ENCODE peak calls at places on chromosomes 12 and 14, in ten cellular contexts. Z, V, F, Q, J, A, P, N, H and Y are unnamed samples.

GRCh38 chr12:31033146-31033545 is 40.5 kb upstream of the DDX11 start:
- DNase-seq in F (no peak), Z (no peak), H (no peak), J (no peak), N (no peak), Q (no peak), P (no peak), V (no peak), A (no peak), Y (no peak)

GRCh38 chr14:57699947-57700346 is 165.9 kb downstream of the SLC35F4 start:
- DNase-seq in A (no peak), J (no peak), Z (no peak), V (no peak), F (no peak), N (no peak), Q (no peak), P (no peak), H (no peak), Y (no peak)

GRCh38 chr14:93981874-93982683 is 5.7 kb upstream of the ASB2 start:
- DNase-seq in Z (no peak), H (no peak), J (no peak), F (no peak), N (peak), Q (no peak), V (no peak), P (no peak), A (no peak), Y (no peak)

GRCh38 chr12:68403296-68403695 is 71.1 kb upstream of the MDM1 start:
- DNase-seq in A (no peak), F (no peak), P (no peak), N (no peak), V (no peak), H (no peak), Q (no peak), Z (no peak), J (no peak), Y (no peak)

GRCh38 chr14:68359862-68360552 is 432.9 kb downstream of the ZFP36L1 start:
- DNase-seq in V (peak), H (no peak), N (no peak), F (no peak), P (peak), Z (no peak), Q (no peak), A (peak), J (no peak), Y (peak)

GRCh38 chr12:132078190-132078589 is 65.9 kb downstream of the DDX51 start:
- DNase-seq in H (no peak), P (peak), J (no peak), A (no peak), V (no peak), Q (no peak), F (no peak), N (no peak), Z (peak), Y (peak)

GRCh38 chr12:113601656-113602263 is 130.1 kb upstream of the LHX5 start:
- DNase-seq in Z (no peak), F (peak), P (no peak), V (no peak), N (peak), J (peak), H (peak), Q (no peak), A (peak), Y (no peak)

GRCh38 chr14:67727361-67727760 is 25.7 kb downstream of the RDH12 start:
- DNase-seq in Q (no peak), H (no peak), J (no peak), F (no peak), P (no peak), V (no peak), N (no peak), A (no peak), Z (no peak), Y (no peak)

GRCh38 chr14:88079624-88080023 is 74.7 kb downstream of the GPR65 start:
- DNase-seq in H (no peak), F (no peak), J (no peak), Z (no peak), V (no peak), A (no peak), Q (no peak), N (no peak), P (no peak), Y (no peak)

GRCh38 chr12:24252580-24252979 is 303.1 kb upstream of the SOX5 start:
- DNase-seq in H (no peak), N (no peak), Q (no peak), F (peak), Z (no peak), A (peak), V (no peak), P (no peak), J (no peak), Y (no peak)

GRCh38 chr12:27751386-27752047 is 28.5 kb upstream of the KLHL42 start:
- DNase-seq in A (peak), P (no peak), V (peak), Q (no peak), H (peak), Z (no peak), N (peak), J (no peak), F (no peak), Y (no peak)

GRCh38 chr12:106480259-106480658 is 102.5 kb upstream of the RFX4 start:
- DNase-seq in N (no peak), Z (no peak), Q (no peak), F (no peak), A (peak), H (no peak), P (no peak), J (no peak), V (no peak), Y (no peak)

DNA sequence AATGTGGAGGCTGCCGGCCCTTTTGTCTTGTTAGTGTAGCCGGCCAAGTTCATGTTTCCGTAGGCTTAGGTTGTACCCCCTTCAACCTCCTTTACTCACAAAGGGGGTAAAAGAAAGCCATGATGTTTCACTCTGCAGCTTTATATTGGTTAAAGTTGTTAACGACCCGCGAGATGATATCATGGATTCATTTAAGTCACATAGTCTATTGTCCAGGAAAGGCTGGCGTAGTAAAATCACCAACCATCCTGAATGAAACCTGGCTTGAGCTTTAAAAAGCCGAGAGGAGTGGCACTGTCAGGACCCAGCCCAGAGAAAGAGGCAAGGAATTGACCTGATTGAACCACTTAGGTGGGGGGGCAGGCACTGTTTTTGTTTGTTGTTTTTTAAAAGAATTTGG is 1.3 kb downstream of the UNG start:
- DNase-seq in V (no peak), N (peak), J (no peak), P (peak), Z (no peak), F (no peak), H (no peak), Q (no peak), A (no peak), Y (peak)
- H2AFZ ChIP-seq in V (no peak), N (peak), J (peak), P (peak), Z (peak), F (peak), H (no peak), Q (no peak), A (peak), Y (peak)

GRCh38 chr14:69615471-69616407 is 4.3 kb downstream of the SUSD6 start:
- DNase-seq in N (no peak), Q (peak), F (no peak), P (peak), V (no peak), A (no peak), Z (peak), H (peak), J (no peak), Y (peak)

GRCh38 chr14:69617796-69618195 is 6.4 kb downstream of the SUSD6 start:
- DNase-seq in Z (no peak), F (no peak), A (no peak), H (peak), V (no peak), N (no peak), Q (no peak), J (no peak), P (no peak), Y (no peak)

GRCh38 chr14:69619007-69619406 is 7.6 kb downstream of the SUSD6 start:
- DNase-seq in A (no peak), Q (no peak), Z (no peak), H (no peak), J (no peak), V (no peak), F (no peak), N (no peak), P (peak), Y (peak)

GRCh38 chr14:69614592-69614991 is 3.2 kb downstream of the SUSD6 start:
- DNase-seq in H (peak), P (no peak), F (no peak), A (no peak), N (no peak), Z (no peak), J (no peak), V (no peak), Q (no peak), Y (no peak)

GRCh38 chr14:69616408-69616773 is 5.0 kb downstream of the SUSD6 start:
- DNase-seq in P (no peak), H (no peak), V (no peak), F (no peak), Q (no peak), Z (no peak), A (no peak), J (no peak), N (no peak), Y (no peak)
- H3K4me3 ChIP-seq in P (no peak), H (peak), V (no peak), F (no peak), Q (no peak), Z (no peak), A (peak), J (no peak), N (no peak), Y (no peak)

GRCh38 chr12:673849-674248 is 10.6 kb upstream of the NINJ2 start:
- DNase-seq in V (no peak), Z (no peak), A (no peak), F (no peak), J (no peak), Q (no peak), H (no peak), N (no peak), P (no peak), Y (no peak)

GRCh38 chr12:678747-679712 is 15.8 kb upstream of the NINJ2 start:
- DNase-seq in A (no peak), F (no peak), Z (no peak), Q (no peak), J (no peak), N (no peak), P (no peak), V (no peak), H (no peak), Y (no peak)

GRCh38 chr12:675562-675961 is 12.3 kb upstream of the NINJ2 start:
- DNase-seq in A (no peak), F (no peak), J (no peak), H (no peak), V (no peak), N (no peak), P (no peak), Z (no peak), Q (no peak), Y (no peak)

DNA sequence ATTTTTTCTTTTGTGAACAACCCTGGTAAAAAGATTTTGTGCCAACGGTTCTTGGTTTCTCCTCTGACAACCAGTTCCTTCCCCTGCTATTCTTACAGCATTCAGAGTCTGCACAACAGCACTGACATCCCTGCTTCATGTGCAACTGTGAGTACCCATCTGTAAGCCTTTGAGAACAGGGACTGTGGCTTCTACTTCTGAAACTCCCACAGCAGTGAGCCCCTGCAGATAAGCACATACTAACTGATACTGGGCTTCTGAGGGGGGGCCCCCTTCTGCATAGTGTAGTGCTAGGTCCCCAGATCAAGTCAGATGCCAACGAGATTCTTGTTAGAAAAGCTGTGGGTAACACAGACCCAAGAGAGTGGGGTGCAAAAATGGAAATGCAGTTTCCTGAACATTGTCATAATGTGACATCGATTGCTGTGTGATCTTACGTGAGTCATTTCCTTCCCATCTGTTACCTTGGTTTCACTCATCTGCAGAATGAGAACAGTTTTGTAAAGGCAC is 11.1 kb upstream of the NINJ2 start:
- DNase-seq in J (no peak), A (no peak), H (peak), Q (no peak), N (no peak), V (no peak), F (no peak), Z (peak), P (no peak), Y (no peak)
- H2AFZ ChIP-seq in J (no peak), A (no peak), H (peak), Q (no peak), N (no peak), V (no peak), F (peak), Z (no peak), P (no peak), Y (no peak)

DNA sequence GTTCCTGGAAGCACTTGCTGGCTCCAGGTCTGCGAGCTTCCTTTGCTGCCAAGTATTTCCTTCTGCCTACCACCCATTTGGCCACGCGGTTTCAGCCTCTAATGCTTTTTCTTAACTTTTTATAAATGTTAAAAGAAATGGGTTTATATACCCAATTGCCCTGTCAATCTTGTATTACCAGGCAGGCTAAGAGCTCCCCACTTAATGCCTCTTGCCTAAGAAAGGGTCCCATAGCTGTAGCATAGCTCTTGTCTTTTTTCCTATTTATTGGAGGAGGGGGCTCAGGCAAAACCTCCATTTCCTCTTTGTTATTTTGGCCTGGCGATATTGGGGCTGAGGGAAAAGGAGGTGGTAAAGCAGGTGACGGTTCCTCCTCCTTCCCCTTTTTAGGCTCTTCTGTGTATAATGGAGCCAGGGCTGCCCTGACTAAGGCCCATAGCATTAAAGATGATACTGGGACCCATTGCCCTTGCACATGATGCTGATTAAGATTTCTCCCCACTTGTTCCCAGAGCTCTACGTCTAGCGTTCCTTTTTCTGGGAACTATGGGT is 21.6 kb upstream of the BLTP3B start:
- DNase-seq in Q (no peak), Z (no peak), V (no peak), A (no peak), P (no peak), H (no peak), J (no peak), F (no peak), N (no peak), Y (no peak)
- H3K4me3 ChIP-seq in Q (peak), Z (no peak), V (peak), A (no peak), P (peak), H (no peak), J (no peak), F (peak), N (no peak), Y (no peak)

GRCh38 chr14:52044791-52045522 is 23.9 kb downstream of the NID2 start:
- DNase-seq in J (no peak), H (no peak), V (no peak), N (no peak), A (no peak), Z (peak), P (peak), F (no peak), Q (peak), Y (peak)
- H2AFZ ChIP-seq in J (no peak), H (no peak), V (no peak), N (no peak), A (no peak), Z (no peak), P (no peak), F (no peak), Q (no peak), Y (no peak)

GRCh38 chr12:124401563-124402180 is 106.8 kb downstream of the RFLNA start:
- DNase-seq in J (no peak), H (no peak), Z (no peak), Q (no peak), A (no peak), F (no peak), P (no peak), V (no peak), N (peak), Y (no peak)
- H3K4me3 ChIP-seq in J (no peak), H (no peak), Z (no peak), Q (no peak), A (no peak), F (no peak), P (no peak), V (no peak), N (no peak), Y (no peak)

DNA sequence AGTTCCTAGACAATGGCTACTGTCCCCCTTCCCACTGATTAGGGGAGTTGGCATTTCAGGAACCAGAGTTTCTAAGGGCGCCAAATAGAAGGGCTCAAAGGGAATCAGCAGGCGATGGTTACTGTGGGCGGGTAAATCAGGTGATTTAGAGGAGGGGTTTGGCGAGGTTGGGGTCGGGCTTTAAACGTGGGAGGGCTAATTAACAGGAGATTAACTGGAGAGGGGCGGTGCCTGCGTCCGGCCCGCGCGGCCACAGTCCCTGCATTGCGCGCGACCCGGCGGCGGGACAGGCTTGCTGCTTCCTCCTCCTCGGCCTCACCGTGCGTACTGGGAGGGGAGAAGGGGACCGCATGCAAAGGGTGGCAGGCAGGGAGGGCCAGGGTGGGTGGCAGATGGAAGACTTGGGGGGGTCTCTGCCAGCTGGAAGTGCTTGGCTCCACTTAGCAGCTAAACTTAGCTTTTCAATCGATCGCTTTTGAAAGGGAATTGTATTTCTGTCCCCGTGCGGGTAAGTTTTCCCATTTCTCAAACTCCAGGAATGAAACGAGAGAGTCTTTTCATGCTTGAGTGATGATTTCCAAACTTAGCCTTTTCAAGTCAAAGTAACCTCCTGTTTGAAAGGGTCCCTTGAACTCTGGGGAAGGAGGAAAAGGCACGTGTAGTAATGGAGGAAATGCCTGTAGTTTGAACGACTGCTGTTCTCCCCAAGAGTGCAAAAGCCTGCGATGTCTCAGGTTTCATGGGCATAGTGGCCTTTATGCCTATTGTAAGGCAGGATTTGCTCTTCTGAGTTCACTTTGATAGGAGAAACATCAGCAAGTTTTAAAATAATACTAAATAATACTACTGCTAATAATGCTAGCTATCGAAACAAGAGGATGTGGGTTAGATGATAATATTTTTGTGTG is at the start of gene MGST1:
- DNase-seq in N (peak), H (peak), J (peak), Z (peak), A (peak), Q (peak), F (peak), V (peak), P (peak), Y (peak)
- H2AFZ ChIP-seq in N (peak), H (peak), J (peak), Z (peak), A (peak), Q (peak), F (peak), V (peak), P (peak), Y (peak)